ENCODE peak calls at places on chromosomes 7 and 10, in ten cellular contexts. J, W, X, Z, L, K, P, G, C and I are unnamed samples.
A peak's percentile ranks its signal among the peaks of the same experiment; 100 is the strongest.

GRCh38 chr7:42566981-42567510 is 330.0 kb upstream of the GLI3 start:
- DNase-seq in J (no peak), W (no peak), X (no peak), Z (no peak), L (no peak), K (no peak), P (no peak), G (no peak), C (no peak), I (no peak)

GRCh38 chr7:99693427-99694200 is 13.8 kb upstream of the CYP3A5 start:
- DNase-seq in J (peak; percentile 86), W (no peak), X (no peak), Z (no peak), L (no peak), K (peak; percentile 97), P (no peak), G (no peak), C (peak; percentile 51), I (no peak)

GRCh38 chr7:99365318-99366141 is 9.0 kb upstream of the ARPC1B start:
- DNase-seq in J (peak; percentile 69), W (no peak), X (no peak), Z (no peak), L (no peak), K (peak; percentile 22), P (peak; percentile 75), G (peak; percentile 41), C (peak; percentile 79), I (peak; percentile 51)

GRCh38 chr10:86536294-86536861 is 14.8 kb upstream of the WAPL start:
- DNase-seq in J (peak; percentile 53), W (no peak), X (no peak), Z (no peak), L (no peak), K (no peak), P (peak; percentile 76), G (no peak), C (peak; percentile 81), I (peak; percentile 34)

GRCh38 chr10:102579206-102579790 is 65.0 kb upstream of the TRIM8 start:
- DNase-seq in J (no peak), W (no peak), X (peak; percentile 25), Z (no peak), L (no peak), K (no peak), P (no peak), G (no peak), C (no peak), I (no peak)

GRCh38 chr7:114567416-114567815 is 152.8 kb downstream of the FOXP2 start:
- DNase-seq in J (no peak), W (no peak), X (no peak), Z (no peak), L (no peak), K (no peak), P (no peak), G (no peak), C (no peak), I (no peak)

GRCh38 chr10:29408847-29409240 is 120.0 kb downstream of the LYZL1 start:
- DNase-seq in J (no peak), W (no peak), X (no peak), Z (no peak), L (no peak), K (no peak), P (no peak), G (no peak), C (no peak), I (no peak)

GRCh38 chr10:96683065-96683464 is 37.2 kb downstream of the PIK3AP1 start:
- DNase-seq in J (no peak), W (no peak), X (peak; percentile 84), Z (no peak), L (no peak), K (no peak), P (no peak), G (no peak), C (no peak), I (no peak)

GRCh38 chr10:31896972-31897384 is 31.7 kb downstream of the ARHGAP12 start:
- DNase-seq in J (peak; percentile 62), W (no peak), X (peak; percentile 69), Z (no peak), L (no peak), K (no peak), P (no peak), G (no peak), C (no peak), I (no peak)

GRCh38 chr7:78019457-78020130 is 221.0 kb downstream of the PHTF2 start:
- DNase-seq in J (peak; percentile 95), W (peak; percentile 91), X (peak; percentile 73), Z (peak; percentile 96), L (peak; percentile 94), K (peak; percentile 45), P (peak; percentile 98), G (peak; percentile 91), C (peak; percentile 67), I (peak; percentile 35)

GRCh38 chr7:119482671-119483070 is 790.3 kb upstream of the KCND2 start:
- DNase-seq in J (peak; percentile 48), W (no peak), X (no peak), Z (no peak), L (no peak), K (no peak), P (no peak), G (no peak), C (no peak), I (no peak)

GRCh38 chr10:33327750-33328149 is 6.7 kb downstream of the NRP1 start:
- DNase-seq in J (peak; percentile 94), W (no peak), X (peak; percentile 47), Z (no peak), L (no peak), K (no peak), P (no peak), G (no peak), C (no peak), I (no peak)

GRCh38 chr7:109126404-109127050 is 556.9 kb downstream of the DNAJB9 start:
- DNase-seq in J (peak; percentile 47), W (no peak), X (no peak), Z (no peak), L (no peak), K (no peak), P (no peak), G (no peak), C (no peak), I (no peak)

GRCh38 chr10:52875341-52875740 is 102.8 kb upstream of the MBL2 start:
- DNase-seq in J (no peak), W (no peak), X (no peak), Z (no peak), L (no peak), K (no peak), P (no peak), G (no peak), C (no peak), I (no peak)

GRCh38 chr10:35271086-35271834 is 65.0 kb upstream of the CCNY start:
- DNase-seq in J (no peak), W (no peak), X (no peak), Z (peak; percentile 23), L (no peak), K (no peak), P (no peak), G (no peak), C (no peak), I (no peak)

GRCh38 chr7:74713567-74713966 is 56.0 kb downstream of the GTF2I start:
- DNase-seq in J (no peak), W (no peak), X (no peak), Z (no peak), L (no peak), K (no peak), P (no peak), G (no peak), C (no peak), I (no peak)
- H3K27ac ChIP-seq in J (no peak overlapping the region), W (no peak overlapping the region), X (no peak overlapping the region), Z (no peak overlapping the region), L (no peak overlapping the region), K (no peak overlapping the region), P (no peak overlapping the region), G (no peak overlapping the region), C (no peak overlapping the region), I (no peak overlapping the region)

GRCh38 chr10:43689007-43689491 is 40.4 kb upstream of the ZNF32 start:
- DNase-seq in J (no peak), W (no peak), X (no peak), Z (no peak), L (no peak), K (no peak), P (no peak), G (no peak), C (no peak), I (no peak)
- H3K4me3 ChIP-seq in J (no peak overlapping the region), W (peak overlapping the region; percentile 76), X (no peak overlapping the region), Z (no peak overlapping the region), L (peak overlapping the region; percentile 41), K (no peak overlapping the region), P (peak overlapping the region; percentile 84), G (no peak overlapping the region), C (peak overlapping the region; percentile 83), I (peak overlapping the region; percentile 81)

GRCh38 chr7:43754596-43754995 is 3.9 kb upstream of the BLVRA start:
- DNase-seq in J (no peak), W (no peak), X (no peak), Z (peak; percentile 41), L (no peak), K (no peak), P (no peak), G (no peak), C (no peak), I (no peak)

GRCh38 chr7:43758861-43759683 is 592 bp downstream of the BLVRA start:
- DNase-seq in J (peak; percentile 40), W (no peak), X (peak; percentile 31), Z (peak; percentile 59), L (peak; percentile 57), K (no peak), P (no peak), G (peak; percentile 42), C (peak; percentile 57), I (peak; percentile 43)

GRCh38 chr7:43756368-43757072 is 2.0 kb upstream of the BLVRA start:
- DNase-seq in J (no peak), W (no peak), X (peak; percentile 85), Z (peak; percentile 44), L (no peak), K (no peak), P (no peak), G (no peak), C (no peak), I (no peak)

GRCh38 chr7:43758029-43758860 is at the start of gene BLVRA:
- DNase-seq in J (no peak), W (peak; percentile 60), X (peak; percentile 18), Z (peak; percentile 67), L (peak; percentile 78), K (peak; percentile 37), P (peak; percentile 92), G (peak; percentile 67), C (peak; percentile 75), I (peak; percentile 57)

GRCh38 chr7:43757073-43757720 is 1.3 kb upstream of the BLVRA start:
- DNase-seq in J (no peak), W (no peak), X (no peak), Z (peak; percentile 27), L (no peak), K (no peak), P (no peak), G (no peak), C (no peak), I (no peak)
- H3K27ac ChIP-seq in J (no peak overlapping the region), W (no peak overlapping the region), X (no peak overlapping the region), Z (no peak overlapping the region), L (no peak overlapping the region), K (no peak overlapping the region), P (no peak overlapping the region), G (no peak overlapping the region), C (no peak overlapping the region), I (no peak overlapping the region)

GRCh38 chr7:140209866-140210609 is 33.3 kb upstream of the KDM7A start:
- DNase-seq in J (no peak), W (no peak), X (no peak), Z (peak; percentile 67), L (no peak), K (no peak), P (no peak), G (no peak), C (no peak), I (no peak)
- H3K4me3 ChIP-seq in J (no peak overlapping the region), W (no peak overlapping the region), X (no peak overlapping the region), Z (no peak overlapping the region), L (no peak overlapping the region), K (no peak overlapping the region), P (no peak overlapping the region), G (no peak overlapping the region), C (no peak overlapping the region), I (no peak overlapping the region)